ENCODE peak calls at places on chromosomes 7 and 10, in five cellular contexts. One of them, this sample, is unnamed. For H3K27me3, the result is how much of the 10 kb centered on the place peaks cover.

GRCh38 chr7:85204496-85204895 is 17.6 kb upstream of the SEMA3D start:
- DNase-seq in sigmoid colon: no peak
- DNase-seq in ovary: no peak
- DNase-seq in tibial nerve: no peak
- DNase-seq in upper lobe of left lung: no peak
- DNase-seq in this sample: no peak

GRCh38 chr7:105611856-105612775 is 30.8 kb upstream of the EFCAB10 start:
- DNase-seq in sigmoid colon: peak
- DNase-seq in upper lobe of left lung: no peak
- DNase-seq in ovary: no peak
- DNase-seq in tibial nerve: no peak
- DNase-seq in this sample: no peak

GRCh38 chr10:29588640-29589421 is 45.9 kb downstream of the SVIL start:
- DNase-seq in ovary: no peak
- DNase-seq in upper lobe of left lung: no peak
- DNase-seq in sigmoid colon: no peak
- DNase-seq in tibial nerve: no peak
- DNase-seq in this sample: no peak

GRCh38 chr7:107622429-107622828 is 38.2 kb upstream of the SLC26A4 start:
- DNase-seq in ovary: no peak
- DNase-seq in upper lobe of left lung: no peak
- DNase-seq in tibial nerve: no peak
- DNase-seq in sigmoid colon: no peak
- DNase-seq in this sample: no peak

GRCh38 chr7:94403546-94403945 is 8.9 kb downstream of the COL1A2 start:
- DNase-seq in ovary: no peak
- DNase-seq in upper lobe of left lung: no peak
- DNase-seq in tibial nerve: no peak
- DNase-seq in sigmoid colon: no peak
- DNase-seq in this sample: no peak

GRCh38 chr7:128302110-128302509 is 41.6 kb downstream of the RBM28 start:
- DNase-seq in ovary: no peak
- DNase-seq in upper lobe of left lung: no peak
- DNase-seq in tibial nerve: no peak
- DNase-seq in sigmoid colon: no peak
- DNase-seq in this sample: no peak

GRCh38 chr10:61869772-61870520 is 31.6 kb upstream of the ARID5B start:
- DNase-seq in upper lobe of left lung: no peak
- DNase-seq in tibial nerve: no peak
- DNase-seq in ovary: no peak
- DNase-seq in sigmoid colon: no peak
- DNase-seq in this sample: no peak

GRCh38 chr7:159031135-159031701 is 113.4 kb downstream of the VIPR2 start:
- DNase-seq in ovary: peak
- DNase-seq in tibial nerve: peak
- DNase-seq in upper lobe of left lung: no peak
- DNase-seq in sigmoid colon: peak
- DNase-seq in this sample: peak

GRCh38 chr10:132848951-132849545 is 63.1 kb upstream of the NKX6-2 start:
- DNase-seq in upper lobe of left lung: peak
- DNase-seq in sigmoid colon: peak
- DNase-seq in ovary: peak
- DNase-seq in tibial nerve: no peak
- DNase-seq in this sample: no peak

GRCh38 chr7:74482629-74483401 is 29.1 kb downstream of the GTF2IRD1 start:
- DNase-seq in sigmoid colon: no peak
- DNase-seq in ovary: peak
- DNase-seq in tibial nerve: peak
- DNase-seq in upper lobe of left lung: peak
- DNase-seq in this sample: no peak

GRCh38 chr10:12941966-12942365 is 59.5 kb downstream of the CCDC3 start:
- DNase-seq in tibial nerve: no peak
- DNase-seq in sigmoid colon: no peak
- DNase-seq in upper lobe of left lung: no peak
- DNase-seq in ovary: no peak
- DNase-seq in this sample: no peak

GRCh38 chr7:4144171-4144701 is 537.9 kb upstream of the FOXK1 start:
- DNase-seq in upper lobe of left lung: no peak
- DNase-seq in tibial nerve: no peak
- DNase-seq in sigmoid colon: no peak
- DNase-seq in ovary: no peak
- DNase-seq in this sample: no peak

GRCh38 chr10:57844387-57844998 is 423.2 kb downstream of the IPMK start:
- DNase-seq in ovary: no peak
- DNase-seq in upper lobe of left lung: peak
- DNase-seq in tibial nerve: no peak
- DNase-seq in sigmoid colon: no peak
- DNase-seq in this sample: no peak

GRCh38 chr7:2042650-2043049 is 190.1 kb downstream of the MAD1L1 start:
- DNase-seq in tibial nerve: no peak
- DNase-seq in ovary: peak
- DNase-seq in sigmoid colon: peak
- DNase-seq in upper lobe of left lung: no peak
- DNase-seq in this sample: no peak

GRCh38 chr10:22271786-22272185 is 44.4 kb upstream of the COMMD3 start:
- DNase-seq in tibial nerve: no peak
- DNase-seq in sigmoid colon: no peak
- DNase-seq in upper lobe of left lung: no peak
- DNase-seq in ovary: no peak
- DNase-seq in this sample: no peak

GRCh38 chr10:87861034-87861433 is 2.3 kb downstream of the KLLN start:
- DNase-seq in sigmoid colon: no peak
- DNase-seq in ovary: no peak
- DNase-seq in upper lobe of left lung: no peak
- DNase-seq in tibial nerve: no peak
- DNase-seq in this sample: no peak

GRCh38 chr10:87861566-87861952 is 1.8 kb downstream of the KLLN start:
- DNase-seq in upper lobe of left lung: peak
- DNase-seq in tibial nerve: peak
- DNase-seq in sigmoid colon: peak
- DNase-seq in ovary: peak
- DNase-seq in this sample: peak

GRCh38 chr10:87862644-87863101 is 660 bp downstream of the KLLN start:
- DNase-seq in upper lobe of left lung: no peak
- DNase-seq in tibial nerve: no peak
- DNase-seq in ovary: no peak
- DNase-seq in sigmoid colon: no peak
- DNase-seq in this sample: no peak

GRCh38 chr10:87863102-87863943 is at the start of the genes KLLN and PTEN:
- DNase-seq in ovary: peak
- DNase-seq in tibial nerve: peak
- DNase-seq in sigmoid colon: peak
- DNase-seq in upper lobe of left lung: peak
- DNase-seq in this sample: peak

DNA sequence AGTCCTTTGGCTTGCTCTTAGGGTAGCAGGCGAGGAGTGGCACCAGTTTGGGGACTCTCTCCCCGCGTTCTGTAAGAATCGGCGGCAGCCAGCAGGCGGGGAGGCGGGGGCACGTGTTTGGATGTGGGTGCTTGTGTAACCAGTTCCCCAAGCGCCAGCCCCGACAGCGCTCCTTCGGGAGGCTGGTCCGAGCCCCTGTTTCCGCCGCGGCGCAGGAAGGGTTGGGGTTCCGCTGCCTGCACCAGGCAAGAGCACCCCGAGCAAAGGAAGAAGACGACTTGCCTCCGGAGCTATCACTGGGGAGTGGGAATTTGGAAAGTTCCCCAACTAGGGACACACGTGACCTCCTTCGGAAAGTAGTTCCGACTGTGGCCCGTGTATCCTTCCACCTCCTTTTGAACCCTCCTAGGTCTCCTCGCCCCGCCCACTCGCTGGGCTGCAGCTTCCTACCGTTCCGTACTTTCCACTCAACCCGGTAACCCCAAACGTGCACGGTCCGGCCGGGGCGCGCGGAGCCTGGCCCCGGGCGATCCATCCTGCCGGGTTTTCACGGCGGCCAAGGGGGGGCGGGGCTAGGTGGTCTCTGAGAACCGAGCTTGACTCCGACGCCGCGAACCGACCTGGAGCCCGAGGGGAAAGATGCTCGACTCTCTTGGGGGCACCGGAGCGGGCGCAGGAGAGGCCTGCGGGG is 1.2 kb downstream of the KLLN start:
- DNase-seq in sigmoid colon: peak
- DNase-seq in tibial nerve: peak
- DNase-seq in ovary: peak
- DNase-seq in upper lobe of left lung: peak
- DNase-seq in this sample: peak
- TF ChIP-seq EP300 in sigmoid colon: no peak
- TF ChIP-seq EP300 in tibial nerve: peak
- TF ChIP-seq EP300 in ovary: no peak
- TF ChIP-seq EP300 in upper lobe of left lung: no peak
- TF ChIP-seq EP300 in this sample: no peak

DNA sequence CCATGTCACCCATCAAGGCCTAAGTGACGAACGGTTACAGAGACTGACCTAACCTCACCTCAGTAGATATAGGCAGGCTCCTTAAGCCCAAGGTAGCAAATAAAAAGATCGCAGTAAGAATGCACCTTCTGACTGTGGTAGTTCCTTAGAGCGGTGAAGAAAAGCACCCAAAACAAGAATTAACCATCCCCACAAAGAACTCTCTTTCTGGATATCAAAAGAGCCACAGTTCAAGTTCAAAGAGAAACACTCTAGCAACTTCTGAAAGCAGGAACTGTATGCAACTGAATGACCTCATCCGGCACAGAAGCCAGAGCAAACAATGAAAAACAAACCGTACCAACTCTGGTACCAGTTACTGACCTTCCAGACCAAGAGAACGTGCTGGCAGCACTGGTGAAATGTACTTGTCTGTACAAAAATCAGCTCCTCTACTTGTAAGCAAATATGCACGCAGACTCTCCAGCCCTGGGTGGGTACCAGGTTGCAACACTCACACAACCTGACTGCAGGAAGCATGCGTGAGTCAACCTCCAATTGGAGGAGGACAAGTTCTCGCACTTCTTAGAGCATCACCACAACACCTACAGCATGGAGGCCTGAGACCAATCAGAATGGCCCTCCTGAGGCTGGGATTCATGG is 202.7 kb downstream of the FAM107B start:
- DNase-seq in tibial nerve: no peak
- DNase-seq in sigmoid colon: no peak
- DNase-seq in upper lobe of left lung: peak
- DNase-seq in ovary: no peak
- DNase-seq in this sample: no peak
- H3K4me3 ChIP-seq in tibial nerve: no peak
- H3K4me3 ChIP-seq in sigmoid colon: no peak
- H3K4me3 ChIP-seq in upper lobe of left lung: peak
- H3K4me3 ChIP-seq in ovary: no peak
- H3K4me3 ChIP-seq in this sample: no peak

GRCh38 chr10:101223274-101224059 is 5.8 kb downstream of the LBX1 start:
- DNase-seq in ovary: no peak
- DNase-seq in sigmoid colon: no peak
- DNase-seq in upper lobe of left lung: no peak
- DNase-seq in tibial nerve: no peak
- DNase-seq in this sample: no peak

GRCh38 chr10:101226506-101226887 is 2.8 kb downstream of the LBX1 start:
- DNase-seq in tibial nerve: no peak
- DNase-seq in upper lobe of left lung: no peak
- DNase-seq in sigmoid colon: no peak
- DNase-seq in ovary: no peak
- DNase-seq in this sample: no peak

GRCh38 chr10:101225846-101226361 is 3.4 kb downstream of the LBX1 start:
- DNase-seq in ovary: no peak
- DNase-seq in tibial nerve: no peak
- DNase-seq in sigmoid colon: no peak
- DNase-seq in upper lobe of left lung: no peak
- DNase-seq in this sample: no peak

GRCh38 chr10:101224060-101224909 is 5.0 kb downstream of the LBX1 start:
- DNase-seq in sigmoid colon: no peak
- DNase-seq in ovary: no peak
- DNase-seq in tibial nerve: no peak
- DNase-seq in upper lobe of left lung: no peak
- DNase-seq in this sample: no peak

GRCh38 chr10:101224910-101225823 is 4.1 kb downstream of the LBX1 start:
- DNase-seq in ovary: no peak
- DNase-seq in tibial nerve: no peak
- DNase-seq in upper lobe of left lung: no peak
- DNase-seq in sigmoid colon: no peak
- DNase-seq in this sample: no peak
- H3K27me3 ChIP-seq in ovary: under half
- H3K27me3 ChIP-seq in tibial nerve: half or more
- H3K27me3 ChIP-seq in upper lobe of left lung: half or more
- H3K27me3 ChIP-seq in sigmoid colon: half or more
- H3K27me3 ChIP-seq in this sample: half or more

GRCh38 chr10:18418579-18419210 is 232.7 kb downstream of the NSUN6 start:
- DNase-seq in upper lobe of left lung: no peak
- DNase-seq in sigmoid colon: no peak
- DNase-seq in ovary: no peak
- DNase-seq in tibial nerve: no peak
- DNase-seq in this sample: peak
- TF ChIP-seq EP300 in upper lobe of left lung: no peak
- TF ChIP-seq EP300 in sigmoid colon: no peak
- TF ChIP-seq EP300 in ovary: no peak
- TF ChIP-seq EP300 in tibial nerve: no peak
- TF ChIP-seq EP300 in this sample: no peak

GRCh38 chr7:97126483-97127171 is 9.1 kb downstream of the SDHAF3 start:
- DNase-seq in ovary: no peak
- DNase-seq in tibial nerve: no peak
- DNase-seq in upper lobe of left lung: no peak
- DNase-seq in sigmoid colon: no peak
- DNase-seq in this sample: no peak
- H3K4me3 ChIP-seq in ovary: no peak
- H3K4me3 ChIP-seq in tibial nerve: no peak
- H3K4me3 ChIP-seq in upper lobe of left lung: no peak
- H3K4me3 ChIP-seq in sigmoid colon: no peak
- H3K4me3 ChIP-seq in this sample: no peak

GRCh38 chr7:136027160-136027559 is 50.0 kb upstream of the MTPN start:
- DNase-seq in ovary: no peak
- DNase-seq in tibial nerve: no peak
- DNase-seq in sigmoid colon: no peak
- DNase-seq in upper lobe of left lung: no peak
- DNase-seq in this sample: no peak
- H3K27me3 ChIP-seq in ovary: under half
- H3K27me3 ChIP-seq in tibial nerve: under half
- H3K27me3 ChIP-seq in sigmoid colon: under half
- H3K27me3 ChIP-seq in upper lobe of left lung: under half
- H3K27me3 ChIP-seq in this sample: under half

GRCh38 chr7:10579561-10579960 is 394.1 kb upstream of the PHF14 start:
- DNase-seq in upper lobe of left lung: no peak
- DNase-seq in sigmoid colon: no peak
- DNase-seq in tibial nerve: no peak
- DNase-seq in ovary: no peak
- DNase-seq in this sample: no peak

GRCh38 chr7:10577866-10578374 is 395.8 kb upstream of the PHF14 start:
- DNase-seq in tibial nerve: no peak
- DNase-seq in upper lobe of left lung: no peak
- DNase-seq in ovary: no peak
- DNase-seq in sigmoid colon: no peak
- DNase-seq in this sample: no peak
- TF ChIP-seq EP300 in tibial nerve: no peak
- TF ChIP-seq EP300 in upper lobe of left lung: no peak
- TF ChIP-seq EP300 in ovary: no peak
- TF ChIP-seq EP300 in sigmoid colon: no peak
- TF ChIP-seq EP300 in this sample: no peak